ENCODE peak calls at places on chromosome 1, in nine cellular contexts. V, R, M, N, I, S, J, G and Y are unnamed samples.
A peak's percentile ranks its signal among the peaks of the same experiment; 100 is the strongest.

GRCh38 chr1:115656461-115657077 is 14.8 kb downstream of the VANGL1 start:
- DNase-seq in V (no peak), R (no peak), M (peak; percentile 32), N (no peak), I (no peak), S (no peak), J (no peak), G (no peak), Y (no peak)

GRCh38 chr1:58765016-58765415 is 18.8 kb downstream of the JUN start:
- DNase-seq in V (no peak), R (no peak), M (no peak), N (no peak), I (peak; percentile 33), S (no peak), J (no peak), G (no peak), Y (no peak)

GRCh38 chr1:64941466-64942117 is 24.8 kb downstream of the JAK1 start:
- DNase-seq in V (no peak), R (no peak), M (no peak), N (no peak), I (no peak), S (no peak), J (no peak), G (no peak), Y (no peak)

GRCh38 chr1:187689137-187689536 is 860.4 kb downstream of the PLA2G4A start:
- DNase-seq in V (no peak), R (no peak), M (peak; percentile 35), N (no peak), I (peak; percentile 85), S (no peak), J (no peak), G (no peak), Y (peak; percentile 58)

GRCh38 chr1:218878369-218878768 is 295.3 kb upstream of the LYPLAL1 start:
- DNase-seq in V (no peak), R (no peak), M (no peak), N (no peak), I (peak; percentile 85), S (no peak), J (no peak), G (no peak), Y (no peak)

GRCh38 chr1:219573960-219574359 is 38.9 kb downstream of the ZC3H11B start:
- DNase-seq in V (no peak), R (no peak), M (no peak), N (no peak), I (no peak), S (no peak), J (no peak), G (no peak), Y (no peak)

GRCh38 chr1:6657138-6657537 is 32.5 kb downstream of the THAP3 start:
- DNase-seq in V (peak; percentile 48), R (peak; percentile 44), M (no peak), N (no peak), I (no peak), S (no peak), J (no peak), G (no peak), Y (no peak)

GRCh38 chr1:214290399-214291037 is 9.6 kb downstream of the SMYD2 start:
- DNase-seq in V (no peak), R (peak; percentile 38), M (no peak), N (no peak), I (no peak), S (no peak), J (no peak), G (no peak), Y (no peak)

GRCh38 chr1:14946567-14947285 is 206.8 kb upstream of the TMEM51 start:
- DNase-seq in V (no peak), R (peak; percentile 20), M (no peak), N (no peak), I (peak; percentile 34), S (no peak), J (no peak), G (no peak), Y (no peak)

GRCh38 chr1:38418195-38419030 is 371.8 kb upstream of the POU3F1 start:
- DNase-seq in V (no peak), R (no peak), M (no peak), N (no peak), I (peak; percentile 75), S (no peak), J (no peak), G (no peak), Y (no peak)

GRCh38 chr1:164602480-164603093 is 43.6 kb downstream of the PBX1 start:
- DNase-seq in V (peak; percentile 57), R (peak; percentile 64), M (peak; percentile 76), N (peak; percentile 66), I (peak; percentile 53), S (peak; percentile 82), J (peak; percentile 45), G (peak; percentile 74), Y (no peak)

GRCh38 chr1:192768463-192768862 is 40.4 kb upstream of the RGS2 start:
- DNase-seq in V (no peak), R (no peak), M (no peak), N (no peak), I (no peak), S (no peak), J (no peak), G (no peak), Y (no peak)

GRCh38 chr1:192951961-192952460 is 107.1 kb downstream of the UCHL5 start:
- DNase-seq in V (no peak), R (no peak), M (no peak), N (no peak), I (peak; percentile 96), S (no peak), J (no peak), G (no peak), Y (peak; percentile 58)

GRCh38 chr1:25117233-25117823 is 115.0 kb downstream of the SYF2 start:
- DNase-seq in V (no peak), R (no peak), M (no peak), N (no peak), I (no peak), S (no peak), J (no peak), G (no peak), Y (no peak)
- TF ChIP-seq CTCF in V (no peak), R (no peak), M (no peak), N (no peak), I (peak; percentile 11), S (no peak), J (no peak), G (peak; percentile 12), Y (no peak)

GRCh38 chr1:201714542-201715276 is 114.2 kb upstream of the IPO9 start:
- DNase-seq in V (peak; percentile 60), R (peak; percentile 68), M (peak; percentile 73), N (peak; percentile 90), I (peak; percentile 91), S (peak; percentile 37), J (peak; percentile 97), G (peak; percentile 82), Y (peak; percentile 99)

GRCh38 chr1:201715801-201716741 is 112.9 kb upstream of the IPO9 start:
- DNase-seq in V (no peak), R (no peak), M (no peak), N (peak; percentile 61), I (no peak), S (no peak), J (peak; percentile 59), G (peak; percentile 46), Y (no peak)

GRCh38 chr1:201716742-201717135 is 112.2 kb upstream of the IPO9 start:
- DNase-seq in V (no peak), R (no peak), M (no peak), N (no peak), I (no peak), S (no peak), J (no peak), G (peak; percentile 32), Y (no peak)

GRCh38 chr1:201717286-201717685 is 111.7 kb upstream of the IPO9 start:
- DNase-seq in V (no peak), R (no peak), M (no peak), N (no peak), I (no peak), S (no peak), J (no peak), G (peak; percentile 10), Y (no peak)

DNA sequence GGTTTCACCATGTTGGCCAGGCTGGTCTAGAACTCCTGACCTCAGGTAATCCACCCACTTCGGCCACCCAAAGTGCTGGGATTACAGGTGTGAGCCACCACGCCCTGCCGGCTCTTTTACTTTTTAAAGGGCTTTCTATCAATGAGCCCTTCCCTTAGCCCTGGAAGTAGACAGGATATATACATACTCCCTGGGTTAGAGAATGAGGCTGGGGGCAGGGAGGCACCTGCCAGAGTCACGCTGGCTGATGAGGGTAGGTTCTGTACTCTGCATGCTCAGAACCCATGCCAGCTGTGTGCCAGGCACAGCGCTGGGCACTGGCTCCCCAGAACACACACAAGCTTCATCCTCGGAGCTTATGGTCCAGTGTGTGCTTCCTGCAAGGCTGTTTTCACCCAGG is 113.6 kb upstream of the IPO9 start:
- DNase-seq in V (no peak), R (no peak), M (no peak), N (no peak), I (no peak), S (no peak), J (no peak), G (no peak), Y (no peak)
- H3K4me3 ChIP-seq in V (no peak overlapping the region), R (peak overlapping the region; percentile 22), M (no peak overlapping the region), N (no peak overlapping the region), I (no peak overlapping the region), S (no peak overlapping the region), J (peak overlapping the region; percentile 16), G (peak overlapping the region; percentile 11), Y (no peak overlapping the region)

DNA sequence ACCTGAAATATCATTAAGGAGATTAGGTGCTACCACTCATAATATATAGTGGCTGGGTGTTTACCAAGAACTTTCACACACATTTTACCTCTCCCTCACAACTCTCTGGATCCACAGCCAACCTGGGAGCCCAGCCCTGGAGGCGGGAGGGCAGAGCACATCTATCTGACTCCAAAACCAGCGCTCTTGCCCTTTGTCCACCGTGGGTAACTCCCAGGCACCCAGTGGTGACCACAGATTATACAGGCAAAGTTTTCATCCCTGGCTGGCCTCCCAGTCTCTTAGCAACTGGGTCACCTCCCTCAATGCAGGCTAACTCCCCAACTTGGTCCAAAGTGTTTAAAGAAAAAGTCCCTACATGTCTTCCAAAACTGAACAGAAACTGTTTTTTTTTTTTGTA is 2.4 kb downstream of the PAQR7 start:
- DNase-seq in V (no peak), R (no peak), M (no peak), N (peak; percentile 37), I (no peak), S (no peak), J (no peak), G (peak; percentile 36), Y (no peak)
- TF ChIP-seq CTCF in V (no peak), R (no peak), M (no peak), N (no peak), I (no peak), S (no peak), J (no peak), G (no peak), Y (no peak)

DNA sequence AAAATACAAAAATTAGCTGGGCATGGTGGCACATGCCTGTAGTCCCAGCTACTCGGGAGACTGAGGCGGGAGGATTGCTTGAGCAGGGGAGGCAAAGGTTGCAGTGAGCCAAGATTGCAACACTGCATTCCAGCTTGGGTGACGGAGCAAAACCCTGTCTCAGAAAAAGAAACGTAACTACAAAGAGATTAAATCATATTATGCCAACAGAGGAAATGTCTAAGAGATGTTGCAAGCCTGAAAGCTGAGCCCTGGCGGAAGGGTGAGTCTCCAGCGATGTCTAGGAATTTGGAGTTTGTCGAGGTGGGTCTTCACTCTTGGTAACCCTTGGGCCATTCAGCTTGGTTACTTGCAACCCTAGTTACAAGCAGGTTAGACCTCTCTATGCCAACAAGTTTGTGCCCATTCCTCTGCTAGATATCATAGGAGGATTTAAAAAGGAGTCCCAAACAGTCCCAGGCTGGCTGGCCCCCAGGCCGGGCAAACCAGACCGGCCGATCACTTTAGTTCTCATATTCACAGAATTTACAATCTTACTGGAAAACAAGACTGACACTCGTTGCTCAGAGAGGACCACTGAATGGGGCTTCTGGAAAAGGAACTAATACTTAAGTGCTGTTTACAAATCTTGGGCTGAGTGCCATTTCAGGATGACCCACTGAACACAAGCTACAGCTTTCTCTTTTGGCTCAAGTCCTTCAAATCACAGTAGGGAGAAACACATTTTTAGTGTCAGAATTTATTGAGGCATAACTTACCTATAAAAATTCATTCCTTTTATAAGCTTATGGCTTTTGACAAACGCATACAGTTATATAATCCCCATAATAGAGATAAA is 27.1 kb downstream of the SLC30A1 start:
- DNase-seq in V (no peak), R (no peak), M (no peak), N (no peak), I (peak; percentile 78), S (no peak), J (no peak), G (no peak), Y (peak; percentile 7)
- H3K4me3 ChIP-seq in V (no peak overlapping the region), R (no peak overlapping the region), M (no peak overlapping the region), N (no peak overlapping the region), I (no peak overlapping the region), S (no peak overlapping the region), J (no peak overlapping the region), G (no peak overlapping the region), Y (no peak overlapping the region)